ENCODE peak calls at places on chromosomes 13 and 19, in six cellular contexts. One of them, this sample, is unnamed.

GRCh38 chr13:59478908-59479307 is 684.8 kb downstream of the DIAPH3 start:
- DNase-seq in kidney epithelial cell: no peak
- DNase-seq in amniotic stem cell: no peak
- DNase-seq in fibroblast of lung: no peak
- DNase-seq in lung: no peak
- DNase-seq in NCI-H146: peak
- DNase-seq in this sample: no peak

GRCh38 chr19:6233051-6233826 is 46.5 kb downstream of the MLLT1 start:
- DNase-seq in lung: peak
- DNase-seq in amniotic stem cell: no peak
- DNase-seq in fibroblast of lung: peak
- DNase-seq in NCI-H146: no peak
- DNase-seq in kidney epithelial cell: no peak
- DNase-seq in this sample: no peak

GRCh38 chr13:26681036-26681435 is 79.5 kb downstream of the GPR12 start:
- DNase-seq in NCI-H146: no peak
- DNase-seq in kidney epithelial cell: no peak
- DNase-seq in fibroblast of lung: no peak
- DNase-seq in lung: no peak
- DNase-seq in amniotic stem cell: no peak
- DNase-seq in this sample: no peak

GRCh38 chr19:14070268-14071050 is 2.1 kb upstream of the MISP3 start:
- DNase-seq in kidney epithelial cell: no peak
- DNase-seq in fibroblast of lung: no peak
- DNase-seq in lung: no peak
- DNase-seq in NCI-H146: no peak
- DNase-seq in amniotic stem cell: no peak
- DNase-seq in this sample: no peak

GRCh38 chr13:67410645-67411044 is 180.5 kb upstream of the PCDH9 start:
- DNase-seq in NCI-H146: no peak
- DNase-seq in lung: no peak
- DNase-seq in kidney epithelial cell: no peak
- DNase-seq in fibroblast of lung: no peak
- DNase-seq in amniotic stem cell: no peak
- DNase-seq in this sample: no peak

GRCh38 chr19:40553885-40554857 is 22.5 kb upstream of the SHKBP1 start:
- DNase-seq in kidney epithelial cell: no peak
- DNase-seq in amniotic stem cell: no peak
- DNase-seq in NCI-H146: peak
- DNase-seq in fibroblast of lung: no peak
- DNase-seq in lung: no peak
- DNase-seq in this sample: no peak

GRCh38 chr19:29662604-29663404 is 2.5 kb upstream of the PLEKHF1 start:
- DNase-seq in kidney epithelial cell: peak
- DNase-seq in fibroblast of lung: peak
- DNase-seq in lung: no peak
- DNase-seq in NCI-H146: peak
- DNase-seq in amniotic stem cell: peak
- DNase-seq in this sample: peak

GRCh38 chr19:50629194-50629593 is 10.5 kb downstream of the SYT3 start:
- DNase-seq in kidney epithelial cell: no peak
- DNase-seq in lung: no peak
- DNase-seq in amniotic stem cell: no peak
- DNase-seq in fibroblast of lung: no peak
- DNase-seq in NCI-H146: no peak
- DNase-seq in this sample: no peak

GRCh38 chr13:27264648-27265047 is 6.0 kb upstream of the RASL11A start:
- DNase-seq in lung: no peak
- DNase-seq in amniotic stem cell: no peak
- DNase-seq in NCI-H146: no peak
- DNase-seq in fibroblast of lung: no peak
- DNase-seq in kidney epithelial cell: no peak
- DNase-seq in this sample: no peak

GRCh38 chr13:59665736-59666135 is 498.0 kb downstream of the DIAPH3 start:
- DNase-seq in amniotic stem cell: no peak
- DNase-seq in lung: no peak
- DNase-seq in fibroblast of lung: no peak
- DNase-seq in NCI-H146: no peak
- DNase-seq in kidney epithelial cell: no peak
- DNase-seq in this sample: no peak

GRCh38 chr19:8561071-8561764 is 16.0 kb downstream of the MYO1F start:
- DNase-seq in amniotic stem cell: no peak
- DNase-seq in lung: no peak
- DNase-seq in fibroblast of lung: no peak
- DNase-seq in kidney epithelial cell: no peak
- DNase-seq in NCI-H146: no peak
- DNase-seq in this sample: no peak

GRCh38 chr19:38676878-38677646 is 29.6 kb downstream of the ACTN4 start:
- DNase-seq in lung: no peak
- DNase-seq in NCI-H146: no peak
- DNase-seq in amniotic stem cell: no peak
- DNase-seq in fibroblast of lung: no peak
- DNase-seq in kidney epithelial cell: no peak
- DNase-seq in this sample: no peak

GRCh38 chr13:112616586-112617381 is 28.8 kb upstream of the TUBGCP3 start:
- DNase-seq in kidney epithelial cell: no peak
- DNase-seq in fibroblast of lung: peak
- DNase-seq in amniotic stem cell: no peak
- DNase-seq in NCI-H146: peak
- DNase-seq in lung: no peak
- DNase-seq in this sample: no peak

GRCh38 chr19:12159773-12160414 is 3.0 kb upstream of the ZNF136 start:
- DNase-seq in NCI-H146: no peak
- DNase-seq in kidney epithelial cell: no peak
- DNase-seq in amniotic stem cell: no peak
- DNase-seq in lung: no peak
- DNase-seq in fibroblast of lung: no peak
- DNase-seq in this sample: no peak

GRCh38 chr13:24995225-24995804 is 100.6 kb upstream of the PABPC3 start:
- DNase-seq in fibroblast of lung: peak
- DNase-seq in NCI-H146: peak
- DNase-seq in kidney epithelial cell: peak
- DNase-seq in amniotic stem cell: peak
- DNase-seq in lung: peak
- DNase-seq in this sample: peak

GRCh38 chr19:3665681-3666544 is 34.4 kb downstream of the PIP5K1C start:
- DNase-seq in amniotic stem cell: no peak
- DNase-seq in kidney epithelial cell: no peak
- DNase-seq in fibroblast of lung: no peak
- DNase-seq in lung: peak
- DNase-seq in NCI-H146: no peak
- DNase-seq in this sample: no peak

GRCh38 chr13:44870456-44870929 is 118.8 kb downstream of the NUFIP1 start:
- DNase-seq in lung: peak
- DNase-seq in NCI-H146: peak
- DNase-seq in fibroblast of lung: no peak
- DNase-seq in kidney epithelial cell: no peak
- DNase-seq in amniotic stem cell: no peak
- DNase-seq in this sample: no peak

GRCh38 chr19:4977299-4978174 is 8.6 kb downstream of the KDM4B start:
- DNase-seq in amniotic stem cell: peak
- DNase-seq in kidney epithelial cell: peak
- DNase-seq in lung: no peak
- DNase-seq in NCI-H146: no peak
- DNase-seq in fibroblast of lung: peak
- DNase-seq in this sample: peak

GRCh38 chr19:7701049-7701653 is 780 bp downstream of the FCER2 start:
- DNase-seq in NCI-H146: no peak
- DNase-seq in kidney epithelial cell: no peak
- DNase-seq in fibroblast of lung: no peak
- DNase-seq in lung: no peak
- DNase-seq in amniotic stem cell: no peak
- DNase-seq in this sample: no peak

GRCh38 chr19:10766049-10766623 is 48.3 kb downstream of the DNM2 start:
- DNase-seq in lung: peak
- DNase-seq in kidney epithelial cell: no peak
- DNase-seq in fibroblast of lung: no peak
- DNase-seq in NCI-H146: no peak
- DNase-seq in amniotic stem cell: no peak
- DNase-seq in this sample: no peak

GRCh38 chr13:102724923-102725322 is 30.1 kb upstream of the METTL21C start:
- DNase-seq in NCI-H146: peak
- DNase-seq in kidney epithelial cell: no peak
- DNase-seq in fibroblast of lung: peak
- DNase-seq in amniotic stem cell: no peak
- DNase-seq in lung: no peak
- DNase-seq in this sample: no peak

GRCh38 chr13:33087790-33088189 is 71.6 kb downstream of the KL start:
- DNase-seq in amniotic stem cell: no peak
- DNase-seq in fibroblast of lung: peak
- DNase-seq in NCI-H146: no peak
- DNase-seq in lung: no peak
- DNase-seq in kidney epithelial cell: no peak
- DNase-seq in this sample: no peak

GRCh38 chr19:17686592-17687042 is 1.5 kb downstream of the UNC13A start:
- DNase-seq in lung: no peak
- DNase-seq in amniotic stem cell: no peak
- DNase-seq in kidney epithelial cell: no peak
- DNase-seq in NCI-H146: peak
- DNase-seq in fibroblast of lung: peak
- DNase-seq in this sample: no peak

GRCh38 chr13:114145256-114145655 is 12.8 kb upstream of the RASA3 start:
- DNase-seq in amniotic stem cell: no peak
- DNase-seq in kidney epithelial cell: no peak
- DNase-seq in fibroblast of lung: no peak
- DNase-seq in NCI-H146: no peak
- DNase-seq in lung: no peak
- DNase-seq in this sample: no peak

GRCh38 chr13:109569938-109570711 is 216.3 kb downstream of the IRS2 start:
- DNase-seq in fibroblast of lung: no peak
- DNase-seq in kidney epithelial cell: no peak
- DNase-seq in lung: no peak
- DNase-seq in NCI-H146: no peak
- DNase-seq in amniotic stem cell: no peak
- DNase-seq in this sample: no peak

GRCh38 chr13:60944863-60945262 is 470.8 kb downstream of the PCDH20 start:
- DNase-seq in amniotic stem cell: no peak
- DNase-seq in NCI-H146: no peak
- DNase-seq in kidney epithelial cell: no peak
- DNase-seq in fibroblast of lung: no peak
- DNase-seq in lung: no peak
- DNase-seq in this sample: no peak

GRCh38 chr13:68272652-68273051 is 1042.5 kb upstream of the PCDH9 start:
- DNase-seq in kidney epithelial cell: no peak
- DNase-seq in fibroblast of lung: no peak
- DNase-seq in NCI-H146: no peak
- DNase-seq in amniotic stem cell: no peak
- DNase-seq in lung: no peak
- DNase-seq in this sample: no peak